ENCODE peak calls at places on chromosomes 7 and 10, in five cellular contexts. F is fibroblast of pulmonary artery, J is HepG2, V is astrocyte of the spinal cord, I is Peyer's patch. A is an unnamed sample.

GRCh38 chr7:41880107-41880506 is 177.2 kb upstream of the INHBA start:
- DNase-seq in F (peak; percentile 89), J (no peak), V (peak; percentile 90), I (no peak), A (peak; percentile 85)

GRCh38 chr7:34756691-34757090 is 98.7 kb downstream of the NPSR1 start:
- DNase-seq in F (no peak), J (no peak), V (no peak), I (no peak), A (no peak)

GRCh38 chr7:44486693-44487092 is 3.8 kb downstream of the NUDCD3 start:
- DNase-seq in F (peak; percentile 52), J (no peak), V (no peak), I (no peak), A (peak; percentile 18)

GRCh38 chr7:134513169-134513752 is 14.1 kb upstream of the AKR1B10 start:
- DNase-seq in F (peak; percentile 75), J (peak; percentile 27), V (peak; percentile 49), I (no peak), A (peak; percentile 72)

GRCh38 chr7:4694653-4695335 is 12.7 kb downstream of the FOXK1 start:
- DNase-seq in F (peak; percentile 85), J (no peak), V (peak; percentile 81), I (no peak), A (peak; percentile 87)

GRCh38 chr10:91462423-91462822 is 52.3 kb downstream of the HECTD2 start:
- DNase-seq in F (peak; percentile 25), J (no peak), V (peak; percentile 22), I (no peak), A (no peak)

GRCh38 chr10:75032813-75033212 is 78.6 kb upstream of the SAMD8 start:
- DNase-seq in F (no peak), J (no peak), V (no peak), I (no peak), A (no peak)

GRCh38 chr10:122777515-122778059 is 68.1 kb downstream of the CUZD1 start:
- DNase-seq in F (no peak), J (no peak), V (no peak), I (no peak), A (no peak)

GRCh38 chr7:5426226-5426475 is 2.5 kb upstream of the TNRC18 start:
- DNase-seq in F (peak; percentile 56), J (no peak), V (peak; percentile 70), I (no peak), A (peak; percentile 71)

GRCh38 chr7:139571190-139571589 is 47.7 kb downstream of the CLEC2L start:
- DNase-seq in F (no peak), J (no peak), V (no peak), I (no peak), A (no peak)

GRCh38 chr10:5862360-5862929 is 27.2 kb downstream of the ANKRD16 start:
- DNase-seq in F (no peak), J (peak; percentile 28), V (no peak), I (peak; percentile 52), A (no peak)

GRCh38 chr10:35375091-35375765 is 38.9 kb downstream of the CCNY start:
- DNase-seq in F (peak; percentile 45), J (no peak), V (peak; percentile 32), I (no peak), A (peak; percentile 37)

GRCh38 chr10:35378547-35379210 is 42.4 kb downstream of the CCNY start:
- DNase-seq in F (peak; percentile 54), J (no peak), V (peak; percentile 67), I (no peak), A (no peak)

GRCh38 chr10:35377050-35377723 is 40.9 kb downstream of the CCNY start:
- DNase-seq in F (no peak), J (no peak), V (no peak), I (no peak), A (peak; percentile 48)

GRCh38 chr10:35382096-35382495 is 45.8 kb downstream of the CCNY start:
- DNase-seq in F (no peak), J (no peak), V (no peak), I (no peak), A (no peak)

GRCh38 chr10:35379226-35380137 is 43.2 kb downstream of the CCNY start:
- DNase-seq in F (peak; percentile 94), J (no peak), V (peak; percentile 91), I (peak; percentile 76), A (peak; percentile 93)
- TF ChIP-seq CTCF in F (peak; percentile 7), J (peak; percentile 15), V (peak; percentile 1), I (no peak), A (no peak)

GRCh38 chr10:1570652-1571051 is 166.7 kb downstream of the ADARB2 start:
- DNase-seq in F (no peak), J (no peak), V (no peak), I (no peak), A (no peak)
- H3K4me3 ChIP-seq in F (no peak overlapping the region), J (no peak overlapping the region), V (no peak overlapping the region), I (no peak overlapping the region), A (no peak overlapping the region)

GRCh38 chr10:93859049-93859655 is 34.6 kb upstream of the SLC35G1 start:
- DNase-seq in F (peak; percentile 15), J (no peak), V (peak; percentile 19), I (no peak), A (peak; percentile 17)
- TF ChIP-seq CTCF in F (peak; percentile 30), J (peak; percentile 20), V (peak; percentile 31), I (peak; percentile 68), A (peak; percentile 30)

GRCh38 chr10:17665742-17666141 is 21.8 kb downstream of the STAM start:
- DNase-seq in F (peak; percentile 97), J (peak; percentile 20), V (peak; percentile 89), I (no peak), A (peak; percentile 96)

GRCh38 chr10:17673517-17674051 is 29.6 kb downstream of the STAM start:
- DNase-seq in F (peak; percentile 78), J (peak; percentile 91), V (peak; percentile 94), I (no peak), A (peak; percentile 80)

GRCh38 chr10:17671307-17671706 is 27.4 kb downstream of the STAM start:
- DNase-seq in F (peak; percentile 25), J (peak; percentile 91), V (no peak), I (no peak), A (peak; percentile 26)

GRCh38 chr10:17669185-17669872 is 25.4 kb downstream of the STAM start:
- DNase-seq in F (no peak), J (no peak), V (no peak), I (no peak), A (no peak)

DNA sequence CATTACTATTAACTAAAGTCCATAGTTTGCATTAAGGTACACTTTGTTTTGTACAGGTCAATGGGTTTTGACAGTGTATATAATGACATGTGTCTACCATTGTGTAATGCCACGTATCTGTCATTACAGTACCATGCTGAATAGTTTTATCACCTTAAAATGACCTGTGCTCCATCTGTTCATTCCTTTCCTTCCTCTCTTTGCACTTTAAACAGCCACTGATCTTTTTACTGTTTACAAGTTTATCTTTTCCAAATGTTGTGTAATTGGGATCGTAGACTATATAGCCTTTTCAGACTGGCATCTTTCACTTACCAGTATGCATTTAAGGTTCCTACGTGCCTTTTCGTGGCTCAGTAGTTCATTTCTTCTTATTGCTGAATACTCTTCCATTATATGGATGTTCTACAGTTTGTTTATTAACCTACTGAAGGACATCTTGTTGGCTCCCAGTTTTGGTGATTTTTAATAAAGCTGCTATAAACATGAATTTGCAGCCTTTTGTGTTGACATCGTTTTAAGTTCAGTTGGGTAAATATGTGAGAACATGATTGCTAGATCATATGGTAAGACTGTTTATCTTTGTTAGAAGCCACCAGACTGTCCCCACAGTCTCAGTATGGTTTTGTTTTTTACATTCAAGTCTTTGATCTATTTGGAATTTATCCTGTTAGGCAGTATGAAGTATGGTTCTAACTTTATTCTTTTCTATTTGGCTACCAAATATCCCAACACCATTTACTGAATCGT is 24.7 kb downstream of the STAM start:
- DNase-seq in F (no peak), J (peak; percentile 58), V (no peak), I (no peak), A (no peak)
- H3K4me3 ChIP-seq in F (no peak overlapping the region), J (no peak overlapping the region), V (no peak overlapping the region), I (no peak overlapping the region), A (no peak overlapping the region)

GRCh38 chr10:16989826-16990293 is 139.8 kb downstream of the CUBN start:
- DNase-seq in F (no peak), J (no peak), V (peak; percentile 77), I (no peak), A (no peak)
- TF ChIP-seq CTCF in F (no peak), J (no peak), V (no peak), I (no peak), A (no peak)

GRCh38 chr7:148834605-148835004 is 49.5 kb downstream of the EZH2 start:
- DNase-seq in F (no peak), J (no peak), V (no peak), I (no peak), A (no peak)

GRCh38 chr7:148835854-148836253 is 48.2 kb downstream of the EZH2 start:
- DNase-seq in F (no peak), J (no peak), V (no peak), I (no peak), A (no peak)

GRCh38 chr7:148838905-148839304 is 45.2 kb downstream of the EZH2 start:
- DNase-seq in F (no peak), J (no peak), V (no peak), I (no peak), A (no peak)
- H3K4me3 ChIP-seq in F (no peak overlapping the region), J (no peak overlapping the region), V (no peak overlapping the region), I (no peak overlapping the region), A (no peak overlapping the region)

DNA sequence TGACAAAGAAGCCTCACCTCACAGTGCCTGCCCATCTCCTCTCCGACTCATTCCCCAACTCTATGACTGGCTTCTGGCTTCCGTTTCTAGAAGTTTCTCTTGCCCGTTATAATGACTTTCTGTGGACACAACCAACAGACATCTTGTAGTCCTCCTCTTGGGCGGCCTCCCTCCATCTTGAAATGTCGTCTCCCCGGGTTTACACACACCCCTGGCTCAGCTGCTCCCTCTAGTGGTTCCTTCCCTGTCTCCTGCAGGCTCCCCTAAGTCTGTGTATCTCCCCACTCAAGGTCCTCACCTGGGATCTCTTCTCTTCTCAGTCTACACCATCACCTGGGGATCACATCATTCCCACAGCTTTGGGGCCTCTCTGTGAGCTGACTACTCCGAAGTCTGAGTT is 123.4 kb upstream of the NEBL start:
- DNase-seq in F (no peak), J (peak; percentile 27), V (peak; percentile 9), I (no peak), A (no peak)
- TF ChIP-seq CTCF in F (peak; percentile 31), J (peak; percentile 55), V (peak; percentile 49), I (peak; percentile 29), A (peak; percentile 47)

A was measured in cardiac fibroblast.